ENCODE peak calls at places on chromosomes 7 and 10, in seven cellular contexts. I is uterus; Q is naive thymus-derived CD4-positive, alpha-beta T cell; Z is tibial nerve; Y is GM06990; B is heart right ventricle; H is coronary artery. W is an unnamed sample.

GRCh38 chr7:130356121-130356759 is 11.6 kb downstream of the CPA5 start:
- DNase-seq in I (peak), Q (no peak), Z (peak), Y (no peak), B (peak), H (peak), W (no peak)

GRCh38 chr10:28284126-28284525 is 18.7 kb downstream of the MPP7 start:
- DNase-seq in I (no peak), Q (peak), Z (no peak), Y (no peak), B (no peak), H (no peak), W (no peak)

GRCh38 chr7:75739796-75740672 is 1.3 kb upstream of the HIP1 start:
- DNase-seq in I (peak), Q (peak), Z (no peak), Y (no peak), B (no peak), H (no peak), W (no peak)

GRCh38 chr10:4527281-4527960 is 298.6 kb upstream of the AKR1E2 start:
- DNase-seq in I (no peak), Q (no peak), Z (no peak), Y (no peak), B (no peak), H (no peak), W (no peak)

GRCh38 chr10:99497343-99498025 is 35.3 kb upstream of the NKX2-3 start:
- DNase-seq in I (no peak), Q (no peak), Z (no peak), Y (no peak), B (no peak), H (no peak), W (no peak)

GRCh38 chr7:66930341-66930740 is 9.3 kb downstream of the TMEM248 start:
- DNase-seq in I (no peak), Q (no peak), Z (no peak), Y (no peak), B (no peak), H (no peak), W (no peak)

GRCh38 chr7:96300981-96301380 is 20.9 kb downstream of the SLC25A13 start:
- DNase-seq in I (no peak), Q (no peak), Z (no peak), Y (no peak), B (no peak), H (no peak), W (no peak)

GRCh38 chr7:55409474-55410225 is 44.5 kb downstream of the LANCL2 start:
- DNase-seq in I (no peak), Q (no peak), Z (no peak), Y (no peak), B (no peak), H (no peak), W (no peak)

GRCh38 chr10:34290412-34291082 is 524.5 kb downstream of the PARD3 start:
- DNase-seq in I (peak), Q (no peak), Z (no peak), Y (no peak), B (no peak), H (peak), W (no peak)

GRCh38 chr7:139427788-139428187 is 55.7 kb downstream of the KLRG2 start:
- DNase-seq in I (no peak), Q (no peak), Z (no peak), Y (no peak), B (no peak), H (no peak), W (no peak)

GRCh38 chr10:2508971-2509605 is 558.3 kb upstream of the PFKP start:
- DNase-seq in I (no peak), Q (no peak), Z (no peak), Y (no peak), B (no peak), H (no peak), W (no peak)

GRCh38 chr10:25725917-25726716 is 207.9 kb upstream of the MYO3A start:
- DNase-seq in I (no peak), Q (peak), Z (peak), Y (no peak), B (no peak), H (no peak), W (no peak)

GRCh38 chr7:139231513-139232376 is 708 bp downstream of the UBN2 start:
- DNase-seq in I (peak), Q (peak), Z (peak), Y (peak), B (peak), H (peak), W (no peak)

GRCh38 chr10:58044072-58044471 is 223.6 kb downstream of the IPMK start:
- DNase-seq in I (no peak), Q (no peak), Z (no peak), Y (no peak), B (no peak), H (no peak), W (no peak)

GRCh38 chr10:70331486-70332268 is 47.9 kb upstream of the NPFFR1 start:
- DNase-seq in I (no peak), Q (peak), Z (peak), Y (peak), B (peak), H (no peak), W (no peak)

GRCh38 chr7:2968616-2969397 is 74.9 kb downstream of the CARD11 start:
- DNase-seq in I (no peak), Q (no peak), Z (no peak), Y (no peak), B (no peak), H (peak), W (no peak)

GRCh38 chr7:75737856-75738603 is 711 bp downstream of the HIP1 start:
- DNase-seq in I (peak), Q (no peak), Z (no peak), Y (no peak), B (no peak), H (no peak), W (no peak)

GRCh38 chr7:92767427-92767826 is 68.9 kb downstream of the CDK6 start:
- DNase-seq in I (no peak), Q (no peak), Z (no peak), Y (no peak), B (no peak), H (no peak), W (no peak)

GRCh38 chr10:133242611-133243356 is 5.1 kb downstream of the VENTX start:
- DNase-seq in I (no peak), Q (no peak), Z (no peak), Y (no peak), B (no peak), H (no peak), W (no peak)

GRCh38 chr10:29279779-29280535 is 8.9 kb upstream of the LYZL1 start:
- DNase-seq in I (no peak), Q (no peak), Z (no peak), Y (no peak), B (no peak), H (no peak), W (no peak)

GRCh38 chr10:106175760-106176377 is 988.6 kb downstream of the SORCS1 start:
- DNase-seq in I (no peak), Q (no peak), Z (no peak), Y (no peak), B (no peak), H (no peak), W (no peak)

DNA sequence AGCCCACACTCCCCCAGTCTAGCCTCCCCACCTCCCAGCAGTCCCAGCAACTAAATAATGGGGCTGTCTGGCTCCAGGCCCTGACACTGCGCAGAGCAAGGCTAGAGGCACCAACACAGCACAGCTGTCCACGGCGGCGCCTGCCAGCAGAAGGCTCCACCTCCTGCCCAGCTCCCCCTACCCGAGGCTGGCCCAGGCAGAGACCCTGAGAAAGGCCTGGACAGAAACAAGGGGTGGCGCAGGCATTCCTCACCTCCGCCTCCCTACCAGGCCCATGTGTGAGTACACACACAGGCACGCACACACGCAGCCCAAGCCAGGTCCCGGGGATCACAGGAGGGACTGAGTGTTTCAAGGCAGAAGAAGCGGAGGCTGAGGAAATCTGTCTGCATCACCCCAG is 6.0 kb downstream of the KCNH2 start:
- DNase-seq in I (peak), Q (no peak), Z (no peak), Y (no peak), B (peak), H (no peak), W (no peak)
- H3K4me3 ChIP-seq in I (no peak), Q (no peak), Z (no peak), Y (no peak), B (no peak), H (no peak), W (no peak)

GRCh38 chr10:114406455-114406854 is 2.2 kb upstream of the AFAP1L2 start:
- DNase-seq in I (no peak), Q (no peak), Z (no peak), Y (no peak), B (no peak), H (no peak), W (no peak)

GRCh38 chr10:114404171-114405010 is at the start of gene AFAP1L2:
- DNase-seq in I (peak), Q (no peak), Z (no peak), Y (no peak), B (peak), H (no peak), W (no peak)

GRCh38 chr10:114402871-114403544 is 1.3 kb downstream of the AFAP1L2 start:
- DNase-seq in I (no peak), Q (no peak), Z (no peak), Y (no peak), B (no peak), H (peak), W (no peak)

GRCh38 chr10:114403545-114404161 is 649 bp downstream of the AFAP1L2 start:
- DNase-seq in I (peak), Q (no peak), Z (no peak), Y (no peak), B (peak), H (no peak), W (no peak)

GRCh38 chr10:114405011-114405350 is 679 bp upstream of the AFAP1L2 start:
- DNase-seq in I (no peak), Q (no peak), Z (no peak), Y (no peak), B (no peak), H (no peak), W (no peak)
- H3K4me3 ChIP-seq in I (peak), Q (no peak), Z (peak), Y (no peak), B (no peak), H (peak), W (no peak)

GRCh38 chr7:26006421-26006820 is 145.6 kb upstream of the NFE2L3 start:
- DNase-seq in I (no peak), Q (no peak), Z (no peak), Y (no peak), B (no peak), H (no peak), W (no peak)

GRCh38 chr7:26013551-26014083 is 138.4 kb upstream of the NFE2L3 start:
- DNase-seq in I (no peak), Q (no peak), Z (no peak), Y (no peak), B (no peak), H (no peak), W (no peak)

GRCh38 chr7:26008428-26008827 is 143.6 kb upstream of the NFE2L3 start:
- DNase-seq in I (no peak), Q (no peak), Z (no peak), Y (no peak), B (no peak), H (no peak), W (no peak)

GRCh38 chr7:26007510-26007909 is 144.5 kb upstream of the NFE2L3 start:
- DNase-seq in I (no peak), Q (no peak), Z (no peak), Y (no peak), B (no peak), H (no peak), W (no peak)

GRCh38 chr7:26011039-26011696 is 140.8 kb upstream of the NFE2L3 start:
- DNase-seq in I (no peak), Q (no peak), Z (no peak), Y (peak), B (no peak), H (no peak), W (no peak)
- H3K4me3 ChIP-seq in I (no peak), Q (no peak), Z (no peak), Y (peak), B (no peak), H (no peak), W (no peak)

DNA sequence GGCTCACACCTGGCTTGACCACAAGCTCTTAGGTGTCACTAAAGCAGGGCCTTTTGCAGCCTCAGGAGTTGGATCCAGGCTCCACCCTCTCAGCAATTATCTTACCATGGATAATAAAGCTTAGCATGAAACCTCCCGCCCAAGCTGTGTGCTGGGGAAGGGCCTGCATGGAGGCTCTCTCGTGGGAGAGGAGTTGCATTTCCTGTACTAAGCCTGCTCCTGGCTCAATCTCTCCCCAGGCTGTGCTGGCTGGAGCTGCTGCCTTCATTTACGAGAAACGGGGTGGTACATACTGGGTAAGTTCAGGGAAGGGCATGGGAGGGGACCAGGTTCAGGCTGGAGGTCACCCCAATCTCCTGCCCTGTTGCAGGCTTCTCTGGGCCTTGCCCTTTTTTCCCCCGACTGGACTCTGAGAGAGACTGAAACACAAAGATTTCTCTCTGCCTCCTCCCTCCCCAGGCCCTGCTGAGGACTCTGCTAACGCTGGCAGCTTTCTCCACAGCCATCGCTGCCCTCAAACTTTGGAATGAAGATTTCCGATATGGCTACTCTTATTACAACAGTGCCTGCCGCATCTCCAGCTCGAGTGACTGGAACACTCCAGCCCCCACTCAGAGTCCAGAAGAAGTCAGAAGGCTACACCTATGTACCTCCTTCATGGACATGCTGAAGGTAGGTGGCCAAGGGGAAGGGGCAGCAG is 2.7 kb downstream of the TMEM176A start:
- DNase-seq in I (no peak), Q (no peak), Z (no peak), Y (no peak), B (no peak), H (no peak), W (no peak)
- H3K4me3 ChIP-seq in I (no peak), Q (no peak), Z (no peak), Y (no peak), B (no peak), H (no peak), W (no peak)

W was measured in effector memory CD4-positive, alpha-beta T cell.